ENCODE peak calls at places on chromosomes 6 and 20, in seven cellular contexts. O is fibroblast of pulmonary artery, B is choroid plexus epithelial cell, L is stomach, Y is left lung, R is mesendoderm, X is A549. K is an unnamed sample.

GRCh38 chr6:88870728-88871330 is 92.6 kb downstream of the RNGTT start:
- DNase-seq in X (peak; percentile 49), Y (no peak), L (no peak), R (peak; percentile 58), B (peak; percentile 85), O (peak; percentile 82), K (peak; percentile 43)

GRCh38 chr6:1190361-1190760 is 121.5 kb upstream of the FOXQ1 start:
- DNase-seq in B (peak; percentile 94), O (peak; percentile 24), Y (no peak), R (peak; percentile 92), X (peak; percentile 29), L (no peak), K (peak; percentile 98)

GRCh38 chr20:40978761-40979160 is 49.9 kb upstream of the TOP1 start:
- DNase-seq in O (no peak), B (no peak), R (no peak), Y (no peak), L (no peak), X (no peak), K (no peak)

GRCh38 chr6:139519571-139520031 is 145.2 kb upstream of the CITED2 start:
- DNase-seq in O (peak; percentile 58), R (peak; percentile 88), L (no peak), Y (no peak), B (no peak), X (no peak), K (no peak)

GRCh38 chr20:49541733-49542513 is 26.0 kb downstream of the PTGIS start:
- DNase-seq in Y (peak; percentile 53), B (peak; percentile 81), X (peak; percentile 87), O (peak; percentile 83), R (peak; percentile 89), L (peak; percentile 79), K (no peak)

GRCh38 chr6:26388441-26388840 is 5.5 kb downstream of the BTN2A2 start:
- DNase-seq in O (peak; percentile 22), L (no peak), B (no peak), Y (no peak), X (no peak), R (no peak), K (no peak)

GRCh38 chr20:6134592-6134991 is 11.8 kb upstream of the FERMT1 start:
- DNase-seq in X (no peak), R (no peak), Y (no peak), B (peak; percentile 4), L (no peak), O (no peak), K (no peak)

GRCh38 chr20:57095426-57095825 is 171.0 kb downstream of the BMP7 start:
- DNase-seq in Y (no peak), O (no peak), R (no peak), L (no peak), B (no peak), X (no peak), K (no peak)

GRCh38 chr6:28565823-28566526 is 40.3 kb downstream of the GPX5 start:
- DNase-seq in L (no peak), X (peak; percentile 36), B (no peak), Y (no peak), O (no peak), R (no peak), K (peak; percentile 85)

GRCh38 chr6:25564953-25565352 is 87.1 kb upstream of the SCGN start:
- DNase-seq in L (no peak), O (no peak), X (no peak), B (no peak), R (no peak), Y (no peak), K (no peak)

GRCh38 chr6:41747256-41748101 is at the start of gene PGC:
- DNase-seq in Y (no peak), R (no peak), X (no peak), L (peak; percentile 85), O (peak; percentile 34), B (no peak), K (no peak)

GRCh38 chr6:128425855-128426254 is 94.5 kb downstream of the PTPRK start:
- DNase-seq in L (no peak), X (no peak), R (no peak), Y (no peak), B (no peak), O (peak; percentile 16), K (no peak)

GRCh38 chr20:4666001-4666470 is 55.7 kb upstream of the PRND start:
- DNase-seq in L (no peak), Y (no peak), X (no peak), B (peak; percentile 58), O (peak; percentile 51), R (no peak), K (no peak)

GRCh38 chr20:53161473-53161872 is 189.3 kb downstream of the TSHZ2 start:
- DNase-seq in O (no peak), R (no peak), L (no peak), B (no peak), Y (no peak), X (no peak), K (no peak)
- H3K4me3 ChIP-seq in O (no peak overlapping the region), R (no peak overlapping the region), L (no peak overlapping the region), B (no peak overlapping the region), Y (no peak overlapping the region), X (no peak overlapping the region), K (no peak overlapping the region)

DNA sequence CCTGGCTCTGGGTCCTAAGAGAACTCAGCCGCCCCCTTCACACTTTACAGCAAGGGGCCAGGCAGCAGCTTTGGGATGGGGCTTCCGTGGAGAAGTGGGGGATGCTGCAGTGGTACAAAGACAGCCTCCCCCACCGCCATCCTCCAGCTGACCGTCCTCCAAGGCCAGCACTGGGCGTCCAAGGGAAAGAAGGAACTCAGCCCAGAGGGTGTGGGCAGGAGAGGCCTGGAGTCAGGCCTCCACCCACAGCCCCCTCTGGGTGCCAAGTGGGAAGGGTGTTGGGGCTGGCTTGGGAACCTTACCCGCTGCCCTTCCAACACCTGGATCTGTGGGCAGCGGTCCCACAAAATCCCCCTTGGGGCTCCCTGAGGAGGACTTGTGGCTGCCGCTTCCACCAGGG is 13.1 kb downstream of the STMN3 start:
- DNase-seq in Y (no peak), L (no peak), B (no peak), X (no peak), O (no peak), R (no peak), K (no peak)
- H3K4me3 ChIP-seq in Y (peak overlapping the region; percentile 63), L (peak overlapping the region; percentile 63), B (no peak overlapping the region), X (no peak overlapping the region), O (no peak overlapping the region), R (no peak overlapping the region), K (no peak overlapping the region)

GRCh38 chr6:31179042-31179386 is 8.5 kb upstream of the POU5F1 start:
- DNase-seq in Y (no peak), O (no peak), L (no peak), R (no peak), X (no peak), B (no peak), K (no peak)
- H3K4me3 ChIP-seq in Y (no peak overlapping the region), O (peak overlapping the region; percentile 3), L (peak overlapping the region; percentile 31), R (no peak overlapping the region), X (no peak overlapping the region), B (no peak overlapping the region), K (no peak overlapping the region)

GRCh38 chr6:73216859-73217258 is 8.4 kb downstream of the KHDC1L start:
- DNase-seq in Y (no peak), R (no peak), O (no peak), B (no peak), X (no peak), L (no peak), K (no peak)
- H3K4me3 ChIP-seq in Y (no peak overlapping the region), R (no peak overlapping the region), O (no peak overlapping the region), B (no peak overlapping the region), X (no peak overlapping the region), L (no peak overlapping the region), K (no peak overlapping the region)

GRCh38 chr6:85078071-85078470 is 313.7 kb upstream of the TBX18 start:
- DNase-seq in L (no peak), Y (no peak), X (peak; percentile 23), R (peak; percentile 15), O (peak; percentile 82), B (peak; percentile 90), K (peak; percentile 64)

GRCh38 chr6:85081102-85081501 is 316.7 kb upstream of the TBX18 start:
- DNase-seq in B (no peak), R (no peak), L (no peak), X (no peak), Y (no peak), O (no peak), K (no peak)

GRCh38 chr6:85079761-85080160 is 315.4 kb upstream of the TBX18 start:
- DNase-seq in B (no peak), R (no peak), Y (no peak), L (no peak), X (no peak), O (no peak), K (no peak)

DNA sequence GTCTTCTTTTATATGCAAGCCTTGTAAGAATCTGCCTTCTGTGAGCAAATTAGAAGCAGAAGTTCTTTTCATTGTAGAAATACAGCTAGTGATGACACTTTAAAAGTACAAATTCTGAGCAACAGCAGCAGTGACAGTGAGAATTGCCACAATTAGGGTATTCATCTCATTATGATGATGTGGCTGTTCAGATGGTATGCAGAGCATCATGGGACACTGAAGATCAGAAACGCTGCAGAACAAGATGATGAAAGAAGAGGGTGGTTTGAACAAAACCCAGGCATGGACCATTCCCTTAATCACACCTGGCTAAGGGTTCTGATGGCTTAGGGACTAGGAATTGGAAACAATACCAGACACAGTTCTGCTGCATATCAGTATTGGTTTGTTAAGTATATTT is 312.7 kb upstream of the TBX18 start:
- DNase-seq in B (peak; percentile 27), R (no peak), Y (no peak), L (no peak), X (no peak), O (no peak), K (no peak)
- H3K4me3 ChIP-seq in B (no peak overlapping the region), R (no peak overlapping the region), Y (no peak overlapping the region), L (no peak overlapping the region), X (no peak overlapping the region), O (no peak overlapping the region), K (no peak overlapping the region)

DNA sequence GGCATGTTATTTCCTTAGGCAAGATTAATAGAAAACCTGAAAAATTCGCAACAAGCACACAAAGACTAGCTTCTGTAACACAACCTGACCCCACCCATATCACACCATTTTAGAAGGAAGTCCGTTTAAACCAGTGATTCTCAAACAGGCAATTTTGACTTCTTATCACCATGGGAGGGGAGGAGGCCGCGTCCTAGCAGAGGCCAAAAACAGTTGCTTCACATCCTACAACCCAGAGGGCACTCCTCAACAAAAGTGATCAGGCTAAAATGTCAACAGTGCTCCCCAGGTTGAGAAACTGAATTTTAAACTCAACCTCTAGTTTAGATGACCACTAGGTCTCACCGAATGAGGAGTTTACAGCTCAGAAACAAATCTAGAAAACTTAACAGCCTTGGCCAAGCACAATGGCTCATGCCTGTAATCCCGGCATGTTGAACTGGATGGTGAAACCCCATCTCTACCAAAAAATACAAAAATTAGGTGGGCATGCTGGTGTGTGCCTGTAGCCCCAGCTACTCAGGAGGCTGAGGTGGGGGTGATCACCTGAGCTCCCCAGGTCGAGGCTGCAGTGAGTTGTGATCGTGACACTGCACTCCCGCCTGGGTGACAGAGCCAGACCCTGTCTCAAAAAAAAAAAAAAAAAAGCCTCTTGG is 3.4 kb downstream of the SNX5 start:
- DNase-seq in Y (no peak), X (no peak), R (peak; percentile 56), B (no peak), O (peak; percentile 40), L (no peak), K (no peak)
- H3K4me3 ChIP-seq in Y (peak overlapping the region; percentile 96), X (peak overlapping the region; percentile 79), R (peak overlapping the region; percentile 82), B (no peak overlapping the region), O (peak overlapping the region; percentile 82), L (peak overlapping the region; percentile 90), K (peak overlapping the region; percentile 93)

K was measured in epithelial cell of proximal tubule.